ENCODE peak calls at places on chromosomes 7 and 10, in ten cellular contexts. W is testis, P is BJ, O is stomach, J is prostate gland, T is heart left ventricle, D is IMR-90, G is heart right ventricle, F is pancreas, Q is AG10803. Z is an unnamed sample.

GRCh38 chr7:150754950-150755349 is 17.7 kb downstream of the GIMAP5 start:
- DNase-seq in P (no peak), W (no peak), D (no peak), Q (no peak), T (no peak), J (no peak), O (no peak), G (no peak), F (no peak), Z (no peak)

GRCh38 chr7:99997545-99998137 is 17.8 kb upstream of the ZKSCAN1 start:
- DNase-seq in G (peak; percentile 50), W (peak; percentile 64), T (peak; percentile 65), J (peak; percentile 35), O (peak; percentile 79), P (no peak), D (no peak), Q (peak; percentile 23), F (peak; percentile 54), Z (peak; percentile 13)

GRCh38 chr10:46296629-46297275 is 10.0 kb downstream of the ANTXRL start:
- DNase-seq in G (no peak), J (no peak), W (no peak), Q (no peak), T (no peak), P (no peak), D (no peak), O (peak; percentile 19), F (no peak), Z (no peak)

GRCh38 chr7:119935418-119936025 is 337.5 kb upstream of the KCND2 start:
- DNase-seq in G (no peak), F (no peak), T (no peak), D (peak; percentile 62), W (no peak), Q (peak; percentile 21), P (no peak), O (no peak), J (no peak), Z (peak; percentile 86)

GRCh38 chr10:16689636-16690035 is 127.6 kb downstream of the RSU1 start:
- DNase-seq in G (no peak), W (no peak), J (no peak), F (no peak), T (no peak), Q (no peak), P (no peak), O (no peak), D (no peak), Z (no peak)

GRCh38 chr10:20871970-20872369 is 25.1 kb downstream of the NEBL start:
- DNase-seq in W (no peak), Q (no peak), J (no peak), F (no peak), G (no peak), D (no peak), P (no peak), T (no peak), O (no peak), Z (no peak)

GRCh38 chr7:115009736-115010435 is 88.0 kb downstream of the MDFIC start:
- DNase-seq in O (no peak), J (no peak), D (peak; percentile 38), W (peak; percentile 50), Q (peak; percentile 89), F (no peak), G (peak; percentile 32), P (peak; percentile 56), T (no peak), Z (peak; percentile 89)

GRCh38 chr10:126646101-126646500 is 24.4 kb downstream of the C10orf90 start:
- DNase-seq in Q (peak; percentile 36), J (no peak), T (no peak), D (peak; percentile 9), G (no peak), W (no peak), F (no peak), O (no peak), P (no peak), Z (peak; percentile 40)

GRCh38 chr10:1358860-1359598 is 302.8 kb downstream of the WDR37 start:
- DNase-seq in J (no peak), T (no peak), W (no peak), O (no peak), G (no peak), D (no peak), P (no peak), F (no peak), Q (no peak), Z (no peak)

GRCh38 chr7:81370857-81371256 is 399.0 kb downstream of the HGF start:
- DNase-seq in O (no peak), D (peak; percentile 21), G (no peak), J (no peak), P (no peak), F (no peak), Q (peak; percentile 36), W (no peak), T (no peak), Z (peak; percentile 76)

GRCh38 chr10:129689681-129690080 is 222.6 kb downstream of the MGMT start:
- DNase-seq in F (no peak), P (no peak), Q (peak; percentile 69), G (no peak), J (peak; percentile 77), D (no peak), T (no peak), W (no peak), O (no peak), Z (peak; percentile 98)

GRCh38 chr10:31650010-31650409 is 278.6 kb downstream of the ARHGAP12 start:
- DNase-seq in F (peak; percentile 10), W (peak; percentile 66), D (peak; percentile 92), Q (peak; percentile 88), J (peak; percentile 25), O (no peak), P (peak; percentile 80), T (peak; percentile 87), G (peak; percentile 90), Z (peak; percentile 95)

GRCh38 chr7:128869944-128870285 is 7.3 kb downstream of the ATP6V1F start:
- DNase-seq in Q (no peak), P (no peak), D (no peak), O (no peak), F (no peak), G (no peak), J (no peak), W (no peak), T (no peak), Z (no peak)

DNA sequence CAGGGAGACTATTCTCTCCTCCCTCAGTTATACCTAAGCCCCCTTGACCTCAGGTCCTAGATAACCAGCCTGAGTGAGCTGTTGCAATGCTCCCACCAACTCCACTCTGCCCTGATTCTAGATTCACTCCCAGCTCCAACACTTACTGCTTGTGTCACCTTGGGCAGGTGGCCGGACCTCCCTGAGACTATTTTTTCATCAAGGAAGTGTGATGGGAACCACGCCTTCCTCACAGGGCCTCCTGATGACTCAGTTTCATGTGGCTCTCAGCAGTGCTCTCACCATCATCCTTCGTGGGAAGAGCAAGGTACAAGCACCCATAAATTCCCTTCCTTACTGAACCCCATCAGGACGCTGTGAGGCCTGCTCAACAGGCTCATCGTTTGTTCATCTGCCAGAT is 925.8 kb upstream of the ZNF722 start:
- DNase-seq in T (no peak), O (no peak), F (no peak), Q (no peak), D (no peak), W (no peak), J (no peak), P (no peak), G (no peak), Z (no peak)
- H3K4me3 ChIP-seq in T (no peak overlapping the region), O (no peak overlapping the region), F (no peak overlapping the region), Q (no peak overlapping the region), D (no peak overlapping the region), W (no peak overlapping the region), J (no peak overlapping the region), P (no peak overlapping the region), G (no peak overlapping the region), Z (no peak overlapping the region)

GRCh38 chr7:4849390-4849789 is 12.4 kb downstream of the PAPOLB start:
- DNase-seq in P (peak; percentile 17), T (no peak), Q (peak; percentile 30), O (no peak), W (peak; percentile 77), F (no peak), D (peak; percentile 26), G (no peak), J (peak; percentile 28), Z (peak; percentile 35)
- TF ChIP-seq CTCF in P (peak; percentile 46), T (peak; percentile 24), Q (peak; percentile 41), O (no peak), W (no peak), F (no peak), D (peak; percentile 24), G (peak; percentile 20), J (peak; percentile 16), Z (peak; percentile 24)

GRCh38 chr7:97015279-97015678 is 9.4 kb downstream of the DLX5 start:
- DNase-seq in P (no peak), J (no peak), O (no peak), G (no peak), F (no peak), T (no peak), Q (no peak), D (no peak), W (no peak), Z (no peak)

GRCh38 chr7:97016392-97017196 is 8.0 kb downstream of the DLX5 start:
- DNase-seq in D (no peak), F (no peak), T (no peak), J (no peak), P (no peak), G (no peak), Q (no peak), O (no peak), W (no peak), Z (no peak)

GRCh38 chr7:97014145-97014544 is 8.8 kb downstream of the DLX6 start:
- DNase-seq in G (no peak), T (no peak), F (no peak), P (no peak), O (no peak), Q (no peak), D (no peak), W (no peak), J (no peak), Z (no peak)

GRCh38 chr7:97017197-97018125 is 7.2 kb downstream of the DLX5 start:
- DNase-seq in W (no peak), P (no peak), G (no peak), D (no peak), Q (no peak), F (no peak), T (no peak), O (no peak), J (no peak), Z (no peak)

GRCh38 chr7:97015787-97016391 is 8.7 kb downstream of the DLX5 start:
- DNase-seq in Q (no peak), W (no peak), P (no peak), T (no peak), J (no peak), D (no peak), F (no peak), O (no peak), G (no peak), Z (no peak)
- H3K4me3 ChIP-seq in Q (no peak overlapping the region), W (no peak overlapping the region), P (no peak overlapping the region), T (no peak overlapping the region), J (no peak overlapping the region), D (no peak overlapping the region), F (no peak overlapping the region), O (no peak overlapping the region), G (no peak overlapping the region), Z (no peak overlapping the region)

DNA sequence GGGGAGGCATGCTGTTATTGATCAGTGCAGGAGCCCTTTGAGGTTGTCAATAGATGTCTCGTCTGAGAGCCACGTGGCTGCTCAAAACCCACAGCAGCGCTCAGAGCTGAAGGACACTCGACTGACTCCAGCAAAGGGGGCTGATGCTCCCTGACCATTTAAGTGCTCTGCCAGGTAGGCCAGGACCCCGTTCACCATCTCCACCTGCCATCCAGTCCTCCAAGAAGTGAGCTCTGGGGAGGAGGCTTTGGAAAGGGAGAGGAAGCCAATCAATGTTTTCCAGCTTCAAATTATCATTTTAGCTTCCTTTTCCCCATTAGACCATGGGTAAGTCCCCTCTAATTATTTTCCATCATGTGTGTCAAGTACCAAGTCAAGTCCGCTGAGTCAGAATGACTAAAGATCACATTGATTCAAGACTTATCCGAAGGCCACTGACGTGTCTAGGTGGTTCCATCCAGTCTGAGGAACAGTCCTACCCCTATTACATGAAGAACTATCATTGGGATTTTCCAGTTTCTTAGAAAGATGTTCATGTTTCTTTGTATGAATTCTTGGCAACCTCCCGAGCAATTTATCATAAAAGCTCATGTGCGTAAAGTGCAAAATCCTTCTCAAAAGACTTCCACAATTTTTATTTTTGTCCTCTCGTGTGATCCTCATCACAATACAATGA is 302.6 kb upstream of the LYZL1 start:
- DNase-seq in G (no peak), F (no peak), Q (peak; percentile 19), W (no peak), O (no peak), D (peak; percentile 42), J (no peak), T (no peak), P (no peak), Z (peak; percentile 73)
- TF ChIP-seq CTCF in G (no peak), F (no peak), Q (no peak), W (no peak), O (no peak), D (no peak), J (no peak), T (no peak), P (no peak), Z (no peak)

Z was measured in fibroblast of the aortic adventitia.